ENCODE peak calls at places on chromosome 18, in six cellular contexts. One of them, this sample, is unnamed.

GRCh38 chr18:31553800-31554199 is 37.9 kb upstream of the TTR start:
- DNase-seq in K562: peak; percentile 45
- DNase-seq in tibial nerve: no peak
- DNase-seq in stomach: no peak
- DNase-seq in Peyer's patch: no peak
- DNase-seq in right lobe of liver: no peak
- DNase-seq in this sample: no peak

GRCh38 chr18:58194028-58194427 is 150.0 kb downstream of the NEDD4L start:
- DNase-seq in K562: peak; percentile 32
- DNase-seq in tibial nerve: no peak
- DNase-seq in stomach: peak; percentile 53
- DNase-seq in Peyer's patch: no peak
- DNase-seq in right lobe of liver: no peak
- DNase-seq in this sample: no peak

GRCh38 chr18:46740046-46740445 is 16.8 kb downstream of the ST8SIA5 start:
- DNase-seq in K562: no peak
- DNase-seq in tibial nerve: no peak
- DNase-seq in stomach: no peak
- DNase-seq in Peyer's patch: no peak
- DNase-seq in right lobe of liver: no peak
- DNase-seq in this sample: no peak

GRCh38 chr18:32378705-32379104 is 92.0 kb downstream of the GAREM1 start:
- DNase-seq in K562: no peak
- DNase-seq in tibial nerve: no peak
- DNase-seq in stomach: peak; percentile 75
- DNase-seq in Peyer's patch: no peak
- DNase-seq in right lobe of liver: peak; percentile 60
- DNase-seq in this sample: no peak

GRCh38 chr18:67104700-67105284 is 411.7 kb downstream of the DSEL start:
- DNase-seq in K562: peak; percentile 4
- DNase-seq in tibial nerve: peak; percentile 47
- DNase-seq in stomach: peak; percentile 65
- DNase-seq in Peyer's patch: peak; percentile 75
- DNase-seq in right lobe of liver: peak; percentile 65
- DNase-seq in this sample: peak; percentile 6

GRCh38 chr18:79720359-79720733 is 40.7 kb downstream of the CTDP1 start:
- DNase-seq in K562: no peak
- DNase-seq in tibial nerve: no peak
- DNase-seq in stomach: no peak
- DNase-seq in Peyer's patch: no peak
- DNase-seq in right lobe of liver: no peak
- DNase-seq in this sample: no peak

GRCh38 chr18:56962322-56962721 is 184.6 kb upstream of the BOD1L2 start:
- DNase-seq in K562: no peak
- DNase-seq in tibial nerve: no peak
- DNase-seq in stomach: no peak
- DNase-seq in Peyer's patch: no peak
- DNase-seq in right lobe of liver: no peak
- DNase-seq in this sample: no peak

GRCh38 chr18:3872651-3873050 is 422.7 kb downstream of the TGIF1 start:
- DNase-seq in K562: no peak
- DNase-seq in tibial nerve: no peak
- DNase-seq in stomach: no peak
- DNase-seq in Peyer's patch: no peak
- DNase-seq in right lobe of liver: no peak
- DNase-seq in this sample: no peak

GRCh38 chr18:9323750-9324445 is 10.7 kb upstream of the TWSG1 start:
- DNase-seq in K562: no peak
- DNase-seq in tibial nerve: no peak
- DNase-seq in stomach: no peak
- DNase-seq in Peyer's patch: no peak
- DNase-seq in right lobe of liver: no peak
- DNase-seq in this sample: no peak

GRCh38 chr18:58638446-58638845 is 9.6 kb upstream of the ALPK2 start:
- DNase-seq in K562: no peak
- DNase-seq in tibial nerve: no peak
- DNase-seq in stomach: no peak
- DNase-seq in Peyer's patch: no peak
- DNase-seq in right lobe of liver: no peak
- DNase-seq in this sample: no peak

GRCh38 chr18:22185723-22186386 is 16.5 kb downstream of the GATA6 start:
- DNase-seq in K562: no peak
- DNase-seq in tibial nerve: no peak
- DNase-seq in stomach: no peak
- DNase-seq in Peyer's patch: no peak
- DNase-seq in right lobe of liver: no peak
- DNase-seq in this sample: no peak

GRCh38 chr18:22551536-22552151 is 133.9 kb upstream of the CTAGE1 start:
- DNase-seq in K562: no peak
- DNase-seq in tibial nerve: no peak
- DNase-seq in stomach: no peak
- DNase-seq in Peyer's patch: no peak
- DNase-seq in right lobe of liver: no peak
- DNase-seq in this sample: no peak

GRCh38 chr18:48479531-48479930 is 59.3 kb upstream of the CTIF start:
- DNase-seq in K562: no peak
- DNase-seq in tibial nerve: no peak
- DNase-seq in stomach: no peak
- DNase-seq in Peyer's patch: no peak
- DNase-seq in right lobe of liver: no peak
- DNase-seq in this sample: no peak

GRCh38 chr18:63298393-63299015 is 21.1 kb downstream of the BCL2 start:
- DNase-seq in K562: no peak
- DNase-seq in tibial nerve: no peak
- DNase-seq in stomach: no peak
- DNase-seq in Peyer's patch: peak; percentile 66
- DNase-seq in right lobe of liver: no peak
- DNase-seq in this sample: no peak

GRCh38 chr18:54679318-54680149 is 88.5 kb downstream of the DYNAP start:
- DNase-seq in K562: no peak
- DNase-seq in tibial nerve: no peak
- DNase-seq in stomach: no peak
- DNase-seq in Peyer's patch: no peak
- DNase-seq in right lobe of liver: no peak
- DNase-seq in this sample: no peak

GRCh38 chr18:43662657-43663056 is 385.4 kb upstream of the SYT4 start:
- DNase-seq in K562: no peak
- DNase-seq in tibial nerve: no peak
- DNase-seq in stomach: no peak
- DNase-seq in Peyer's patch: no peak
- DNase-seq in right lobe of liver: no peak
- DNase-seq in this sample: no peak
- H3K4me3 ChIP-seq in K562: no peak overlapping the region
- H3K4me3 ChIP-seq in tibial nerve: no peak overlapping the region
- H3K4me3 ChIP-seq in stomach: no peak overlapping the region
- H3K4me3 ChIP-seq in Peyer's patch: no peak overlapping the region
- H3K4me3 ChIP-seq in right lobe of liver: no peak overlapping the region
- H3K4me3 ChIP-seq in this sample: no peak overlapping the region

DNA sequence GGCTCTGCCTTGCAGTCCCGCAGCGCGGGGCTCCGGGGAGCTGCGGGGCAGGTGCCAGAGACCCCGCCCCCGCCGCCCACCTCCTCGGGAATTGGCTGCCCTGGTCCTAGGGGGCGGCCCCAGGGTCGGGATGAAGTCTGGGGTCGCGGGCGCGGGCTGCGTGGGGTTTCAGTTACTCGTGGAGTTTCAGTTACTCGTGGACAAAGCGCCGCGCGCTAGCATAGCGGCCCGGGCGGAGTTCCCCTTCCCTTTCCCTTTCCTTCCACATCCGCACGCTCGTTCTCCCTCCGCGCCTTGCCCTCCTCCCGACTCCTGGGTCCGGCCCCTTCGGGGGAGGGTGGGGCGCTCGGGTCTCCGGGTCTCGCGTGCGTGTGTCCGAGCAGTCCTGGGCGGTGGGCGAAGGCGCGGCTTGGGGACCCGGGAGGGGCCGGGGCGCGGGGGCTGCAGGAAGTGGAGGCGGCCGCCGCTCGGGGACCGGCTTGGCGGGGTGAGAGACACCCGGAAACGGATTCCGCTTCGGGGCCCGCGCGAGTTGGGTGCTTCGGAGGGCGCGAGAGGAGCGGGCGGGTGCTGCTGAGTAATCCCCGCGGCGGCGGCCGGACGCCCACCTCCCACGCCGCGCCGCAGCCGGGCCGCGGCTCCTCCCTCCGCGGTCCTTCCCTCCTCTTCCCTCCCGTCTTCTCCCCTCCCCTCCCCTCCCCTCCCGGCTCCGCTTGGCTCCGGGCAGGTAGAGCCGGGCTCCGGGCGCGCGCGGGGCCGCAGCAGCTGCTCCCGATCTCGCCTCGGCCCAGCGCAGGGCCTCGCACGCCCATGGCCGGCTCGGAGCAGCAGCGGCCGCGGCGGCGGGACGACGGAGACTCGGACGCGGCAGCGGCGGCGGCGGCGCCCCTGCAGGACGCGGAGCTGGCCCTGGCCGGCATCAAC is at the start of gene TTC39C:
- DNase-seq in K562: peak; percentile 73
- DNase-seq in tibial nerve: peak; percentile 41
- DNase-seq in stomach: peak; percentile 67
- DNase-seq in Peyer's patch: peak; percentile 90
- DNase-seq in right lobe of liver: peak; percentile 84
- DNase-seq in this sample: peak; percentile 21
- TF ChIP-seq CTCF in K562: no peak
- TF ChIP-seq CTCF in tibial nerve: no peak
- TF ChIP-seq CTCF in stomach: no peak
- TF ChIP-seq CTCF in Peyer's patch: no peak
- TF ChIP-seq CTCF in right lobe of liver: no peak
- TF ChIP-seq CTCF in this sample: no peak

GRCh38 chr18:5630057-5630765 is 86.4 kb upstream of the EPB41L3 start:
- DNase-seq in K562: peak; percentile 26
- DNase-seq in tibial nerve: peak; percentile 51
- DNase-seq in stomach: peak; percentile 50
- DNase-seq in Peyer's patch: peak; percentile 88
- DNase-seq in right lobe of liver: peak; percentile 77
- DNase-seq in this sample: peak; percentile 23
- TF ChIP-seq POLR2A in K562: no peak
- TF ChIP-seq POLR2A in tibial nerve: peak; percentile 32
- TF ChIP-seq POLR2A in stomach: no peak
- TF ChIP-seq POLR2A in Peyer's patch: peak; percentile 95
- TF ChIP-seq POLR2A in right lobe of liver: no peak
- TF ChIP-seq POLR2A in this sample: peak; percentile 33

DNA sequence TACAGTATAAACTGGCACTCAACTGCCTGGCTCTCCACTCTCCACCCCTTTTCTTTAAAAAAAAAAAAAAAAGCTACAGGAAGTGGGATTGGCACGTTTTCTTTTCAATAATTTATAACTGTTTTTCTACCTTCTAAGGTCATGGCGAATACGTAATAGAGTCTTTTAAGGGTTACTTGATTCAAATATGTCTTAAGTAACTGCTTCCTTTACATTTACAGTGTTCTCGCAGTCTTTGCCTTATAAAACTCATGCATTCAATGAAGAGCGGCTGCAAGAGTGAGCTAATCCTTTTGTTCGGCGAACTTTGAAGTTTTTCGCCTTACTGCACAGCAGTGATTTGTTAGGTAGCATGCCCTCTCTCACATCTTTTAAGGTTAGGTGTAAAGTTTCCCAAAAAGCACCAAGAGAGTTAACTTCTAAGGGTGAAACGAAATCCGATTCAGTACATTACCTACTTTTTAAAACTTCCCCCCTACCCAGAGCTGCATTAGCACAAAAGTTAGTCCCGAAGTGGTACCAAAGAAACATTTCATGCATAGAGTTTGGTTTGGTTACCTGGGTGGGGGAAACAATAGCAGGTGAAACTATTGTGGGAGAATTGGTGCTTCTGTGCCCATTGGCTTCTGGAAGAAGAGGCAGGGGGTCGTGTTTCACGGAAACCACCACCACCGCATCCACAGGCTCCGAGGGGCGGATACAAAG is 2.0 kb downstream of the KCTD1 start:
- DNase-seq in K562: no peak
- DNase-seq in tibial nerve: no peak
- DNase-seq in stomach: no peak
- DNase-seq in Peyer's patch: no peak
- DNase-seq in right lobe of liver: no peak
- DNase-seq in this sample: no peak
- H3K4me3 ChIP-seq in K562: no peak overlapping the region
- H3K4me3 ChIP-seq in tibial nerve: peak overlapping the region; percentile 54
- H3K4me3 ChIP-seq in stomach: no peak overlapping the region
- H3K4me3 ChIP-seq in Peyer's patch: no peak overlapping the region
- H3K4me3 ChIP-seq in right lobe of liver: no peak overlapping the region
- H3K4me3 ChIP-seq in this sample: peak overlapping the region; percentile 2